ENCODE peak calls at places on chromosomes 12 and 14, in seven cellular contexts. J, L, X, G, M, D and Z are unnamed samples.

GRCh38 chr12:66587912-66588311 is 91.0 kb downstream of the GRIP1 start:
- DNase-seq in X (no peak), G (peak), J (no peak), L (no peak), D (no peak), M (no peak), Z (no peak)

GRCh38 chr12:124497658-124498057 is 69.8 kb downstream of the NCOR2 start:
- DNase-seq in J (peak), G (peak), D (peak), M (peak), X (peak), L (no peak), Z (no peak)

GRCh38 chr12:30926243-30927209 is at the start of gene TSPAN11:
- DNase-seq in G (peak), D (peak), J (peak), M (peak), X (no peak), L (peak), Z (peak)

GRCh38 chr14:58272589-58273372 is 25.6 kb upstream of the ARID4A start:
- DNase-seq in L (no peak), G (peak), J (peak), D (peak), X (peak), M (peak), Z (peak)

GRCh38 chr12:52839706-52840105 is 5.6 kb upstream of the KRT79 start:
- DNase-seq in L (no peak), G (no peak), M (no peak), D (no peak), X (no peak), J (no peak), Z (no peak)

GRCh38 chr12:34163443-34163842 is 141.1 kb downstream of the ALG10 start:
- DNase-seq in J (no peak), L (peak), G (no peak), X (no peak), M (no peak), D (no peak), Z (no peak)

GRCh38 chr12:64120568-64120967 is 101.5 kb downstream of the KICS2 start:
- DNase-seq in J (peak), X (no peak), M (peak), L (no peak), G (peak), D (no peak), Z (no peak)

GRCh38 chr12:44558340-44559100 is 317.6 kb downstream of the NELL2 start:
- DNase-seq in G (no peak), D (no peak), L (no peak), M (no peak), J (no peak), X (no peak), Z (no peak)

GRCh38 chr12:93972411-93973208 is 175.8 kb upstream of the PLXNC1 start:
- DNase-seq in D (peak), M (peak), G (peak), L (no peak), X (no peak), J (peak), Z (no peak)

GRCh38 chr12:4268549-4269181 is 4.9 kb upstream of the CCND2 start:
- DNase-seq in J (no peak), G (peak), D (no peak), L (no peak), M (peak), X (no peak), Z (no peak)

GRCh38 chr12:51281202-51281924 is 11.1 kb upstream of the SMAGP start:
- DNase-seq in D (peak), M (peak), G (peak), J (peak), L (no peak), X (no peak), Z (no peak)

GRCh38 chr14:64234877-64235651 is 59.1 kb downstream of the ESR2 start:
- DNase-seq in G (no peak), M (no peak), L (peak), X (no peak), D (no peak), J (peak), Z (no peak)

GRCh38 chr12:124639407-124639806 is 72.0 kb upstream of the NCOR2 start:
- DNase-seq in J (no peak), L (no peak), D (no peak), X (no peak), G (no peak), M (no peak), Z (no peak)

GRCh38 chr12:94640134-94640928 is 10.0 kb downstream of the TMCC3 start:
- DNase-seq in X (no peak), G (peak), D (no peak), L (no peak), J (no peak), M (peak), Z (no peak)

GRCh38 chr12:108176292-108176691 is 47.2 kb downstream of the WSCD2 start:
- DNase-seq in M (no peak), J (no peak), L (no peak), X (no peak), D (no peak), G (no peak), Z (no peak)

GRCh38 chr12:20695232-20695631 is at the start of gene SLCO1C1:
- DNase-seq in D (no peak), G (no peak), X (no peak), L (no peak), J (no peak), M (no peak), Z (peak)